ENCODE peak calls at places on chromosomes 1 and 21, in eight cellular contexts. K is right lobe of liver, E is tibial nerve, B is cardiac muscle cell, S is neural progenitor cell, M is heart right ventricle, H is neuronal stem cell, O is psoas muscle. T is an unnamed sample. For H3K4me1, the result is how much of the 10 kb centered on the place peaks cover.

GRCh38 chr1:101284021-101284420 is 47.2 kb downstream of the S1PR1 start:
- DNase-seq in H (no peak), E (no peak), S (peak), K (no peak), M (no peak), B (no peak), O (no peak), T (no peak)

GRCh38 chr1:208036177-208036808 is 125.4 kb upstream of the CD34 start:
- DNase-seq in B (peak), H (no peak), M (no peak), S (no peak), K (no peak), E (no peak), O (no peak), T (peak)

GRCh38 chr1:240562779-240563178 is 49.2 kb downstream of the GREM2 start:
- DNase-seq in S (no peak), B (no peak), E (no peak), K (no peak), O (no peak), M (no peak), H (no peak), T (no peak)

GRCh38 chr21:42699196-42699595 is 45.8 kb downstream of the PDE9A start:
- DNase-seq in S (no peak), O (no peak), K (no peak), E (no peak), M (no peak), H (no peak), B (no peak), T (no peak)

GRCh38 chr1:235156265-235156664 is 4.8 kb downstream of the RBM34 start:
- DNase-seq in B (no peak), O (no peak), M (no peak), K (no peak), E (no peak), S (no peak), H (no peak), T (no peak)

GRCh38 chr1:54798769-54799641 is 2.1 kb downstream of the TTC22 start:
- DNase-seq in H (no peak), O (no peak), E (no peak), M (no peak), K (peak), S (no peak), B (peak), T (no peak)

GRCh38 chr1:40530735-40531380 is 579 bp upstream of the ZNF684 start:
- DNase-seq in B (peak), H (no peak), K (no peak), O (no peak), M (no peak), E (no peak), S (no peak), T (no peak)

GRCh38 chr1:213484758-213485157 is 433.7 kb downstream of the RPS6KC1 start:
- DNase-seq in K (no peak), H (no peak), B (no peak), M (no peak), E (no peak), O (no peak), S (no peak), T (no peak)

GRCh38 chr1:87155180-87155579 is 173.5 kb upstream of the LMO4 start:
- DNase-seq in H (no peak), O (no peak), S (no peak), E (no peak), B (no peak), K (no peak), M (no peak), T (no peak)

GRCh38 chr1:89260575-89261275 is 11.9 kb downstream of the GBP5 start:
- DNase-seq in K (no peak), S (no peak), H (no peak), E (no peak), B (peak), O (no peak), M (no peak), T (no peak)

GRCh38 chr1:112393634-112393976 is 2.4 kb upstream of the CTTNBP2NL start:
- DNase-seq in H (no peak), O (peak), E (no peak), M (peak), S (no peak), K (no peak), B (peak), T (no peak)

GRCh38 chr21:45598109-45598508 is 45.4 kb upstream of the PCBP3 start:
- DNase-seq in E (no peak), K (peak), S (no peak), M (no peak), O (no peak), H (no peak), B (no peak), T (peak)

GRCh38 chr1:201119206-201119814 is 7.1 kb upstream of the CACNA1S start:
- DNase-seq in H (peak), K (no peak), O (no peak), S (peak), B (peak), M (no peak), E (no peak), T (no peak)

GRCh38 chr1:37471345-37472231 is 2.8 kb upstream of the ZC3H12A start:
- DNase-seq in O (peak), E (peak), M (peak), H (no peak), S (peak), K (no peak), B (peak), T (peak)

GRCh38 chr1:29426701-29427279 is 190.5 kb downstream of the PTPRU start:
- DNase-seq in B (no peak), K (no peak), S (no peak), M (no peak), H (no peak), E (no peak), O (no peak), T (no peak)

GRCh38 chr1:222894331-222894730 is 79.5 kb downstream of the DISP1 start:
- DNase-seq in H (no peak), O (no peak), E (no peak), S (no peak), K (no peak), B (no peak), M (no peak), T (no peak)
- H3K4me1 ChIP-seq in H (under half), O (under half), E (under half), S (under half), K (under half), B (under half), M (under half), T (under half)

DNA sequence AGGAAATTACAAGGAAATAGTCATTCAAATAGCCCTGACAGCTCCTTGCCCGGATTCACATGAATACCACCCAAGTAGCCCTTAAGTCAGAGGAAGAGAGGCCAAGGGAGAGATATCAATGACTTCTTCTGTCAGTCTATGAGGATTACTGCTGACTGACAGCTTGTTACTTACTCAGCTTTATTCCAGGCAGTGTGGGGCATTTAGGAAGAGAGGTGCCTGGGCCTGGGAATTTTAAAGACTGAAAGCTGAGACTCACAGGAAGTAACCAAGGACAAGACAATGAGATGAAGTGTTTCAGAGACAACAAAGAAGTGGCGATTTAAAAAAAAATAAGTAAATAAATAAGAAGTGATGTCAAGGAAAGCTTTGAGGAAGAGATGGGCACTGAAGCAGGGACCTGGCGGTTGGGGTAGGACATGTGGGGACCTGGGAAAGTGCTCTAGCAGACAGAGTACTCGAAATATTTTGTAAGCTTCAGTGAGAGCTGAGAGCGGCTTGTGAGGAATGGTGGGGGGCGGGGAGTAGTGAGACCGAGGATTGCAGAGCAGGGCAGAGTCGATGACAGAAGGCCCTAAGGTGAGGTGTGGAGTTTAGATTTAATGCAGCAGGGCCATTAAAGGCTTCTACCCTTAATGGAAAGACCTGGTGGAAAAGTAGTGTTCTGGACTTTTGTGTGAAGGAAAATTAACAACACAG is 58.9 kb downstream of the ST3GAL3 start:
- DNase-seq in K (no peak), B (no peak), E (no peak), H (peak), S (peak), M (no peak), O (no peak), T (no peak)
- H3K27ac ChIP-seq in K (no peak), B (peak), E (no peak), H (peak), S (peak), M (no peak), O (no peak), T (no peak)

DNA sequence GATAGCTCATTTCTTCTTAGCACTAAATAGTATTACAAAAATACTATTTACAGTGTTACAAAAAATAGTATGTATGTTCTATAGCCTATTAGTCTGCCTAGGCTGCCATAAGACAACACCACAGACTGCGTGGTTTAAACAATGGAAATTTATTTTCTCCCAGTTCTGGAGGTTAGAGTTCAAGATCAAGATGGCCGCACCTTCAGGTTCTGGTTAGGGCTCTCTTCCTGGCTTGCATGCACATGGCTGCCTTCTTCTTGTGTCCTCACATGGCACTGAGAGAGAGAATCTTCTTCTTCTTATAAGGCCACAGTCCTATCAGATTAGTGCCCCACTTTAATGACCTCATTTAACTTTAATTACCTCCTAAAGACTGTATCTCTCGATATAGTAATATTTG is 4.1 kb downstream of the ATF6 start:
- DNase-seq in B (no peak), E (no peak), O (no peak), H (no peak), M (no peak), K (no peak), S (no peak), T (no peak)
- H3K4me3 ChIP-seq in B (no peak), E (no peak), O (no peak), H (no peak), M (no peak), K (no peak), S (no peak), T (no peak)

GRCh38 chr1:93619507-93620168 is 62.0 kb downstream of the BCAR3 start:
- DNase-seq in H (no peak), M (no peak), S (no peak), K (no peak), O (no peak), B (no peak), E (no peak), T (no peak)
- H3K4me1 ChIP-seq in H (under half), M (half or more), S (under half), K (half or more), O (under half), B (under half), E (half or more), T (under half)

DNA sequence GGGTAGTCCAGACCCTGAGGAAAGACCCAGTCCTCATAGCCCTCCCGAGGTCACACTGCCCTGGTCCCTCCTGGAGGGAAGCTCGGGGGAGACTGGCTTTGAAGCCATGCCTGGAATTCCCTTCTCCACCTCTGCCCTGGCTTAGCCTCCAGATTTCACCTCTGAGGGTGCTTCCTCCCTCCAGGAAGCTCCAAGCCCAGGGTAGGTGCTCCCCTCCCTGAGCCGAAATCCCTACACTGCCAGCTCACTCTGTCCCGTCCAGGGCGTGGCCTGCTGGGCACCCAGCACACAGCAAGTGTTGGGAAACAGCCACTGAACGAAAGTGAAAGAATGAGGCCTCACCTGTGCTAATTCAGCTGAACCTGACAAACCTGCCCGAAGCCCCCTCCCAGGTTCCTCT is 6.0 kb upstream of the TNFRSF25 start:
- DNase-seq in S (no peak), E (no peak), H (no peak), B (no peak), K (peak), O (no peak), M (no peak), T (no peak)
- H3K27ac ChIP-seq in S (no peak), E (peak), H (no peak), B (no peak), K (peak), O (no peak), M (no peak), T (no peak)

GRCh38 chr1:60821156-60821555 is 261.2 kb upstream of the NFIA start:
- DNase-seq in K (no peak), B (no peak), H (no peak), M (no peak), O (no peak), E (no peak), S (no peak), T (no peak)

GRCh38 chr1:60823151-60823550 is 259.2 kb upstream of the NFIA start:
- DNase-seq in M (no peak), B (no peak), S (no peak), E (no peak), H (no peak), O (no peak), K (no peak), T (no peak)

GRCh38 chr1:60825593-60825992 is 256.8 kb upstream of the NFIA start:
- DNase-seq in O (no peak), B (no peak), K (no peak), E (no peak), H (no peak), M (no peak), S (no peak), T (no peak)

GRCh38 chr1:60819302-60819701 is 263.1 kb upstream of the NFIA start:
- DNase-seq in E (no peak), B (no peak), H (no peak), K (no peak), S (no peak), O (no peak), M (no peak), T (no peak)

GRCh38 chr1:60822252-60822651 is 260.1 kb upstream of the NFIA start:
- DNase-seq in H (no peak), K (no peak), E (no peak), S (no peak), B (no peak), O (no peak), M (no peak), T (no peak)
- H3K4me3 ChIP-seq in H (no peak), K (no peak), E (no peak), S (no peak), B (no peak), O (no peak), M (no peak), T (no peak)

GRCh38 chr1:13764933-13765332 is 64.9 kb downstream of the PRDM2 start:
- DNase-seq in S (peak), B (no peak), E (no peak), O (no peak), H (no peak), M (no peak), K (no peak), T (no peak)

GRCh38 chr1:13762642-13763041 is 62.7 kb downstream of the PRDM2 start:
- DNase-seq in E (no peak), S (peak), M (no peak), B (no peak), O (no peak), H (no peak), K (no peak), T (no peak)

GRCh38 chr1:13763264-13763663 is 63.3 kb downstream of the PRDM2 start:
- DNase-seq in K (no peak), B (no peak), O (no peak), M (no peak), S (no peak), E (no peak), H (no peak), T (no peak)

GRCh38 chr1:13764533-13764932 is 64.5 kb downstream of the PRDM2 start:
- DNase-seq in M (no peak), S (peak), E (no peak), O (no peak), B (peak), K (no peak), H (peak), T (no peak)

DNA sequence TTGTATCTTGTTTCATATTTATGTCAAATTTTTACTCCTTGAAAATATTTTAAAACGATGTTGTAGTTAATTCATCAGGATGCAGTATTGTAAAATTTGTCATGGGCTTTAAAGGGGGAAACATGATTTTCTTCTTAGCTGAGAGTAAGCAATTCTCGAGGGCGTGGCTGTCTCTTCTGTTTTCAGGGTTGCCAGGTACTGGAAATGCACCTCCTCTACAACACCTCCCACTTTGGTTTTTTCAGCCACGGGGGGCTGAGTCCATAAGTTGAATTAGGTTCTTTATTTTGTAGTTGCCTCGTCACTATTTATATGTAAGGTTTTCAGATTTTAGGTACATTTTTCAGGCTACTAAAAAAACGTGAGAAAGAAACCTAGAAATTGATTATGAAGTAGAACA is 64.0 kb downstream of the PRDM2 start:
- DNase-seq in S (no peak), M (no peak), E (no peak), O (no peak), K (no peak), H (no peak), B (no peak), T (no peak)
- H3K4me1 ChIP-seq in S (under half), M (half or more), E (half or more), O (half or more), K (under half), H (under half), B (under half), T (half or more)

DNA sequence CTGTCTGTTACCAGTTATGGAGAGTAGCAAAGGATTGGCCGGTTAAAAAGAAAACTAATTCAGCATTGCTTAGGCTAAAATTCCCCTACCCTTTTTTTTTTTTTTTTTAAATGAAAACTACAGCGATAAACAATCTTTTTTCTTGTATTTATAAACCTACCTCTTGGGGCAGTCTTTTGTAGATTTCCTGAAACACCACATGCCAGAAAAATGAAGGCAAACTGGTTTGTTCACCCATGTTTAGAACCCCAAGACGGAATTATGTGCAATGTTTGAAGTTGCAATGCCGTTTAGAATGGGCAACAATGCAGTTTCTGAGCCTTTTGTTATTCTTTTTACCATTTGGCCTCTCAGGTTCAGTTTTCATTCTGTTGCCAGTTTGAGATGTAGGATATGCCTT is 59.1 kb downstream of the PRDM2 start:
- DNase-seq in H (no peak), B (no peak), O (no peak), M (no peak), S (no peak), K (no peak), E (no peak), T (no peak)
- H3K27ac ChIP-seq in H (no peak), B (no peak), O (no peak), M (peak), S (no peak), K (no peak), E (no peak), T (no peak)

GRCh38 chr1:228830954-228831481 is 95.7 kb downstream of the RHOU start:
- DNase-seq in M (no peak), H (no peak), B (peak), S (no peak), K (no peak), E (no peak), O (no peak), T (no peak)
- H3K4me3 ChIP-seq in M (no peak), H (no peak), B (no peak), S (no peak), K (no peak), E (no peak), O (no peak), T (no peak)

GRCh38 chr21:37380349-37381323 is 14.1 kb downstream of the DYRK1A start:
- DNase-seq in K (peak), E (no peak), B (no peak), H (no peak), S (peak), M (peak), O (no peak), T (no peak)

GRCh38 chr21:37384416-37384815 is 17.8 kb downstream of the DYRK1A start:
- DNase-seq in E (no peak), S (no peak), O (no peak), M (no peak), B (no peak), H (no peak), K (no peak), T (no peak)

GRCh38 chr21:37383784-37384311 is 17.3 kb downstream of the DYRK1A start:
- DNase-seq in B (no peak), H (no peak), M (no peak), O (no peak), K (no peak), S (no peak), E (no peak), T (no peak)

GRCh38 chr21:37383066-37383465 is 16.5 kb downstream of the DYRK1A start:
- DNase-seq in H (no peak), K (no peak), B (peak), E (no peak), S (peak), O (no peak), M (no peak), T (no peak)

DNA sequence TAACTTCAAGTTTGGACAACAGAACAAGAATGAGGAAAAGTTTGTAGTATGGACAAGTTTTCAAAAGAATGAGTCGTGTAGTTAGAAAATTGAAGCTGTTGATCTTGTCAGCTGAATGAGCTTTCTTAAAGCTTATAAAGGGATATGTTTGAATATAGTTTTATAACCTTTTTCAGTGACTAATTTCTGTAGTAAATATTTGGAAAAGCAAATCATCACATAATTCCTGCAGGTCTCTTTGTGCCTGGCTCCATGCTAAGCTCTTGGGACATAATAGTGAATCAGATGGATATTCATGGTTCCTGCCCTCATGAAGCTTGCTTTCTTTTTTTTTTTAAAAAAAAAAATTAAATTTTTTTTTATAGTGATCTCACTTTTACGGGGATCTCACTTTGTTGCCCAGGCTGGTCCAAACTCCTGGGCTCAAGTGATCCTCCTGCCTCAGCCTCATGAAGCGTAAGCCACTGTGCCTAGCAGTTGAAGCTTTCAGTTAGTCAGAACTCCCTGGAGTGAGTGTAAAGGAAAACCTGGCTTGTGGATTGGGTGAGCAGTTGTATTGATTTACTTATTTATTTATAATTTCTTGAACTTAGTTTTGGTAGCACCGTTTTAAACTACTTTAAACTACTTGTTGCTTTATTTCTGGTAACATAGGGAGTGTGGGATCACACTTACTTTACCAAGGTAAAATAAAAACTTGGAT is 15.5 kb downstream of the DYRK1A start:
- DNase-seq in M (no peak), B (no peak), S (no peak), H (no peak), O (no peak), E (no peak), K (no peak), T (no peak)
- H3K4me1 ChIP-seq in M (half or more), B (under half), S (half or more), H (under half), O (half or more), E (half or more), K (under half), T (half or more)